ENCODE peak calls at places on chromosomes 4 and X, in five cellular contexts. K, Z, D, Y and F are unnamed samples.
A peak's percentile ranks its signal among the peaks of the same experiment; 100 is the strongest.

GRCh38 chr4:52051615-52052474 is 741 bp downstream of the SPATA18 start:
- DNase-seq in K (peak; percentile 74), Z (no peak), D (peak; percentile 89), Y (peak; percentile 89), F (peak; percentile 54)

GRCh38 chr4:15436515-15436914 is 8.7 kb downstream of the C1QTNF7 start:
- DNase-seq in K (peak; percentile 64), Z (peak; percentile 22), D (peak; percentile 33), Y (no peak), F (no peak)

GRCh38 chr4:140834866-140835495 is 78.8 kb upstream of the TBC1D9 start:
- DNase-seq in K (no peak), Z (no peak), D (no peak), Y (no peak), F (no peak)

GRCh38 chr4:81405900-81406401 is 65.8 kb downstream of the RASGEF1B start:
- DNase-seq in K (peak; percentile 65), Z (peak; percentile 64), D (peak; percentile 57), Y (peak; percentile 60), F (peak; percentile 88)

GRCh38 chr4:72486991-72487390 is 82.0 kb downstream of the ADAMTS3 start:
- DNase-seq in K (no peak), Z (no peak), D (no peak), Y (no peak), F (no peak)

GRCh38 chr4:55158957-55159356 is 33.6 kb upstream of the KDR start:
- DNase-seq in K (no peak), Z (no peak), D (no peak), Y (no peak), F (no peak)

GRCh38 chrX:153627675-153628111 is 19.3 kb upstream of the DUSP9 start:
- DNase-seq in K (no peak), Z (no peak), D (no peak), Y (no peak), F (no peak)

GRCh38 chrX:19747672-19748610 is 139.5 kb downstream of the SH3KBP1 start:
- DNase-seq in K (no peak), Z (no peak), D (no peak), Y (no peak), F (no peak)

GRCh38 chrX:119654112-119654531 is 38.8 kb downstream of the SEPTIN6 start:
- DNase-seq in K (no peak), Z (no peak), D (peak; percentile 86), Y (no peak), F (no peak)

GRCh38 chrX:19875051-19875432 is 12.4 kb downstream of the SH3KBP1 start:
- DNase-seq in K (no peak), Z (no peak), D (no peak), Y (no peak), F (no peak)

GRCh38 chr4:149549911-149550310 is 265.7 kb downstream of the IQCM start:
- DNase-seq in K (no peak), Z (no peak), D (no peak), Y (no peak), F (no peak)

GRCh38 chr4:12583286-12583685 is 900.9 kb downstream of the RAB28 start:
- DNase-seq in K (no peak), Z (no peak), D (peak; percentile 24), Y (no peak), F (no peak)

GRCh38 chrX:21374163-21374993 is at the start of gene CNKSR2:
- DNase-seq in K (peak; percentile 82), Z (peak; percentile 79), D (peak; percentile 1), Y (peak; percentile 64), F (peak; percentile 91)

GRCh38 chr4:100168521-100168920 is 21.7 kb downstream of the DDIT4L start:
- DNase-seq in K (no peak), Z (no peak), D (peak; percentile 13), Y (no peak), F (no peak)

GRCh38 chr4:89913623-89914022 is 19.0 kb downstream of the MMRN1 start:
- DNase-seq in K (no peak), Z (no peak), D (no peak), Y (no peak), F (no peak)

GRCh38 chr4:21097026-21097425 is 396.8 kb downstream of the PACRGL start:
- DNase-seq in K (no peak), Z (no peak), D (no peak), Y (no peak), F (no peak)

GRCh38 chrX:48590203-48591103 is 6.8 kb upstream of the WDR13 start:
- DNase-seq in K (no peak), Z (no peak), D (no peak), Y (no peak), F (no peak)

GRCh38 chr4:128527356-128527755 is 239.7 kb upstream of the PGRMC2 start:
- DNase-seq in K (no peak), Z (no peak), D (no peak), Y (no peak), F (no peak)

GRCh38 chrX:21666252-21666651 is 8.1 kb upstream of the KLHL34 start:
- DNase-seq in K (no peak), Z (no peak), D (no peak), Y (no peak), F (no peak)

GRCh38 chr4:8323947-8324555 is 54.5 kb downstream of the HTRA3 start:
- DNase-seq in K (no peak), Z (no peak), D (no peak), Y (no peak), F (no peak)

GRCh38 chr4:181194096-181194495 is 1049.1 kb upstream of the TENM3 start:
- DNase-seq in K (no peak), Z (no peak), D (no peak), Y (no peak), F (no peak)

GRCh38 chr4:119490335-119490734 is 138.3 kb downstream of the PDE5A start:
- DNase-seq in K (no peak), Z (no peak), D (peak; percentile 35), Y (peak; percentile 16), F (no peak)

GRCh38 chr4:67332627-67333026 is 212.7 kb downstream of the CENPC start:
- DNase-seq in K (no peak), Z (no peak), D (peak; percentile 7), Y (peak; percentile 47), F (no peak)